ENCODE peak calls at places on chromosomes 16 and 17, in seven cellular contexts. W is tibial nerve; U is EH; F is astrocyte of the cerebellum; P is NCI-H187; D is activated T-cell treated with anti-CD3 and anti-CD28 coated beads, Interleukin-2, amount 50 U/mL, for 72 hours; I is M059J. J is an unnamed sample.

GRCh38 chr16:4373356-4373908 is 1.8 kb downstream of the VASN start:
- DNase-seq in I (peak), P (no peak), U (no peak), D (no peak), W (no peak), F (no peak), J (peak)

GRCh38 chr16:9119795-9120194 is 28.4 kb downstream of the HAPSTR1 start:
- DNase-seq in I (peak), W (no peak), F (peak), P (no peak), D (no peak), U (peak), J (peak)

GRCh38 chr17:38508570-38508950 is 80.3 kb downstream of the ARHGAP23 start:
- DNase-seq in D (no peak), F (no peak), U (peak), P (no peak), W (no peak), I (no peak), J (no peak)

GRCh38 chr16:67235816-67236547 is 9.1 kb downstream of the TMEM208 start:
- DNase-seq in U (no peak), D (peak), W (no peak), I (no peak), F (no peak), P (no peak), J (no peak)

GRCh38 chr16:77833906-77834599 is 45.7 kb downstream of the VAT1L start:
- DNase-seq in I (peak), F (peak), D (no peak), W (no peak), P (no peak), U (peak), J (peak)

GRCh38 chr16:10120953-10121352 is 61.3 kb downstream of the GRIN2A start:
- DNase-seq in W (no peak), P (no peak), U (peak), F (no peak), I (peak), D (no peak), J (no peak)

GRCh38 chr17:7404737-7405412 is 978 bp upstream of the TMEM256 start:
- DNase-seq in D (peak), U (no peak), F (no peak), W (peak), I (peak), P (no peak), J (no peak)

GRCh38 chr16:74449470-74449869 is 28.2 kb upstream of the CLEC18B start:
- DNase-seq in F (no peak), D (no peak), P (no peak), W (peak), I (peak), U (no peak), J (peak)

GRCh38 chr17:9261059-9262029 is 240.0 kb downstream of the NTN1 start:
- DNase-seq in I (no peak), W (no peak), U (no peak), D (no peak), P (no peak), F (no peak), J (no peak)

GRCh38 chr17:81365601-81366585 is 29.4 kb upstream of the BAHCC1 start:
- DNase-seq in I (peak), D (peak), U (no peak), F (peak), P (no peak), W (no peak), J (peak)

GRCh38 chr16:89315791-89316581 is 98.5 kb downstream of the ZNF778 start:
- DNase-seq in F (peak), W (no peak), P (no peak), U (peak), I (peak), D (peak), J (peak)

GRCh38 chr16:72983241-72983640 is 64.7 kb downstream of the ZFHX3 start:
- DNase-seq in D (no peak), I (no peak), U (no peak), F (no peak), W (no peak), P (no peak), J (no peak)

GRCh38 chr17:65936013-65936412 is 255.9 kb downstream of the CEP112 start:
- DNase-seq in P (no peak), U (peak), F (no peak), I (no peak), D (no peak), W (no peak), J (no peak)

GRCh38 chr16:29992371-29992967 is 2.9 kb downstream of the HIRIP3 start:
- DNase-seq in U (peak), D (no peak), P (no peak), F (peak), W (no peak), I (peak), J (no peak)

GRCh38 chr17:17682293-17682736 is 1.1 kb downstream of the RAI1 start:
- DNase-seq in U (peak), W (no peak), D (peak), P (no peak), I (peak), F (no peak), J (no peak)

GRCh38 chr16:47045023-47045422 is 71.5 kb upstream of the DNAJA2 start:
- DNase-seq in P (no peak), W (no peak), I (no peak), U (peak), F (no peak), D (no peak), J (no peak)

GRCh38 chr17:61574542-61575351 is 16.3 kb downstream of the NACA2 start:
- DNase-seq in F (peak), U (peak), P (no peak), I (peak), W (no peak), D (no peak), J (peak)

GRCh38 chr17:30021708-30022317 is 80.4 kb downstream of the EFCAB5 start:
- DNase-seq in F (peak), P (no peak), D (peak), W (no peak), U (peak), I (peak), J (peak)

GRCh38 chr16:2170587-2171435 is 15.2 kb downstream of the TRAF7 start:
- DNase-seq in I (no peak), U (no peak), P (no peak), W (no peak), F (no peak), D (no peak), J (no peak)

GRCh38 chr16:72172105-72173034 is at the start of gene PMFBP1:
- DNase-seq in I (peak), P (no peak), F (peak), D (peak), U (peak), W (no peak), J (peak)

GRCh38 chr16:1152651-1153259 is at the start of gene CACNA1H:
- DNase-seq in I (no peak), W (no peak), P (no peak), F (no peak), U (no peak), D (peak), J (peak)

GRCh38 chr17:57572062-57572461 is 173.0 kb downstream of the CCDC182 start:
- DNase-seq in U (no peak), F (no peak), W (no peak), D (no peak), I (no peak), P (no peak), J (no peak)

GRCh38 chr17:7885357-7886226 is 3.0 kb upstream of the CHD3 start:
- DNase-seq in W (no peak), I (peak), F (no peak), P (peak), D (peak), U (peak), J (no peak)

GRCh38 chr17:19237389-19238166 is 412 bp downstream of the EPN2 start:
- DNase-seq in P (no peak), U (peak), D (no peak), F (no peak), W (peak), I (peak), J (peak)

GRCh38 chr17:49993423-49994037 is 1.5 kb downstream of the DLX3 start:
- DNase-seq in I (peak), W (no peak), D (peak), P (no peak), F (no peak), U (no peak), J (no peak)

GRCh38 chr17:40432864-40433528 is 10.3 kb upstream of the IGFBP4 start:
- DNase-seq in P (no peak), F (no peak), I (no peak), W (no peak), U (peak), D (no peak), J (no peak)

GRCh38 chr17:50076591-50077235 is 18.4 kb upstream of the PDK2 start:
- DNase-seq in F (no peak), D (no peak), P (no peak), I (no peak), U (no peak), W (no peak), J (no peak)

GRCh38 chr17:17784599-17785264 is 52.1 kb downstream of the SREBF1 start:
- DNase-seq in F (no peak), W (no peak), D (peak), P (no peak), I (peak), U (no peak), J (no peak)

GRCh38 chr17:4800462-4801185 is 1.5 kb downstream of the C17orf114 start:
- DNase-seq in P (no peak), D (no peak), F (no peak), W (no peak), U (no peak), I (no peak), J (no peak)

GRCh38 chr17:31495049-31495885 is 103.8 kb downstream of the RAB11FIP4 start:
- DNase-seq in F (no peak), I (peak), D (no peak), W (no peak), U (no peak), P (no peak), J (no peak)

GRCh38 chr17:48718781-48719641 is 3.3 kb downstream of the PRAC1 start:
- DNase-seq in I (no peak), F (no peak), U (no peak), D (no peak), W (no peak), P (no peak), J (no peak)

GRCh38 chr16:16150878-16151152 is 72.5 kb downstream of the ABCC6 start:
- DNase-seq in U (no peak), D (no peak), F (no peak), P (no peak), I (no peak), W (no peak), J (no peak)

GRCh38 chr17:44220211-44221071 is 966 bp upstream of the UBTF start:
- DNase-seq in D (peak), W (no peak), P (no peak), F (no peak), U (peak), I (peak), J (peak)

GRCh38 chr17:20999044-20999573 is 43.7 kb downstream of the USP22 start:
- DNase-seq in W (no peak), U (peak), F (no peak), D (no peak), P (no peak), I (no peak), J (no peak)

GRCh38 chr17:60229189-60229802 is 79.5 kb downstream of the CA4 start:
- DNase-seq in P (no peak), I (peak), F (no peak), W (no peak), D (no peak), U (peak), J (no peak)

GRCh38 chr16:6165330-6165984 is 1067.9 kb upstream of the EEF2KMT start:
- DNase-seq in P (no peak), D (no peak), I (peak), W (no peak), F (peak), U (peak), J (peak)

GRCh38 chr17:58317421-58318064 is 11.1 kb downstream of the TSPOAP1 start:
- DNase-seq in I (peak), U (peak), W (no peak), P (no peak), F (peak), D (peak), J (peak)

GRCh38 chr17:66578781-66579489 is 256.0 kb upstream of the CACNG5 start:
- DNase-seq in W (no peak), I (peak), F (no peak), D (no peak), P (no peak), U (peak), J (no peak)

GRCh38 chr17:77529328-77529650 is 388.5 kb downstream of the SEC14L1 start:
- DNase-seq in W (no peak), F (no peak), D (no peak), I (no peak), P (no peak), U (no peak), J (no peak)

GRCh38 chr16:27365142-27366089 is 36.6 kb upstream of the IL21R start:
- DNase-seq in I (peak), D (peak), P (no peak), U (peak), F (no peak), W (no peak), J (peak)

J was measured in RWPE1.